ENCODE peak calls at places on chromosomes 13 and 19, in five cellular contexts. K is AG04450, Q is pancreas, T is neural progenitor cell, H is adrenal gland. R is an unnamed sample.

GRCh38 chr19:39156230-39156890 is 30.8 kb downstream of the PAK4 start:
- DNase-seq in Q (peak), K (no peak), H (no peak), T (no peak), R (no peak)

GRCh38 chr13:43298799-43299198 is 275.4 kb downstream of the DNAJC15 start:
- DNase-seq in H (no peak), Q (no peak), K (no peak), T (no peak), R (no peak)

GRCh38 chr19:48540110-48540509 is 11.9 kb upstream of the SULT2B1 start:
- DNase-seq in T (no peak), H (no peak), Q (no peak), K (no peak), R (no peak)

GRCh38 chr13:98797456-98797855 is 45.0 kb upstream of the SLC15A1 start:
- DNase-seq in T (no peak), K (no peak), H (no peak), Q (no peak), R (no peak)

GRCh38 chr13:72782717-72783116 is 784 bp downstream of the PIBF1 start:
- DNase-seq in T (peak), K (no peak), Q (no peak), H (no peak), R (no peak)

GRCh38 chr13:112722433-112723250 is 32.8 kb downstream of the ATP11A start:
- DNase-seq in H (peak), T (no peak), K (peak), Q (peak), R (no peak)

GRCh38 chr19:49890349-49891311 is 6.1 kb downstream of the IL4I1 start:
- DNase-seq in Q (peak), K (no peak), H (peak), T (peak), R (peak)

GRCh38 chr19:38303517-38304351 is at the start of gene C19orf33:
- DNase-seq in K (no peak), T (no peak), H (no peak), Q (no peak), R (no peak)

GRCh38 chr19:41893899-41894298 is 10.9 kb downstream of the ARHGEF1 start:
- DNase-seq in Q (no peak), H (no peak), T (peak), K (no peak), R (no peak)

GRCh38 chr19:20923077-20923871 is at the start of gene ZNF85:
- DNase-seq in Q (peak), K (peak), T (peak), H (peak), R (peak)

GRCh38 chr19:44611812-44612295 is 1.5 kb upstream of the IGSF23 start:
- DNase-seq in K (no peak), T (no peak), H (no peak), Q (no peak), R (no peak)

GRCh38 chr13:29902632-29903305 is 52.4 kb upstream of the UBL3 start:
- DNase-seq in Q (no peak), T (no peak), K (no peak), H (no peak), R (no peak)

GRCh38 chr13:105121221-105121620 is 1414.2 kb downstream of the EFNB2 start:
- DNase-seq in K (no peak), Q (no peak), T (no peak), H (no peak), R (no peak)

GRCh38 chr19:48319647-48320537 is 5.5 kb upstream of the EMP3 start:
- DNase-seq in K (no peak), Q (peak), T (peak), H (peak), R (peak)

GRCh38 chr19:6693681-6694080 is 23.7 kb upstream of the TNFSF14 start:
- DNase-seq in H (no peak), Q (no peak), T (no peak), K (no peak), R (no peak)

GRCh38 chr13:33126909-33127607 is 110.8 kb downstream of the KL start:
- DNase-seq in Q (no peak), H (no peak), T (no peak), K (no peak), R (no peak)

GRCh38 chr19:30877591-30878230 is 471.5 kb downstream of the TSHZ3 start:
- DNase-seq in Q (no peak), H (peak), T (no peak), K (no peak), R (no peak)

GRCh38 chr19:44202470-44202869 is 9.9 kb upstream of the ZNF227 start:
- DNase-seq in H (no peak), Q (no peak), K (no peak), T (no peak), R (no peak)

GRCh38 chr13:111845621-111846351 is 221.2 kb upstream of the SOX1 start:
- DNase-seq in K (no peak), Q (no peak), H (no peak), T (no peak), R (no peak)

GRCh38 chr19:30162718-30163117 is 209.5 kb upstream of the ZNF536 start:
- DNase-seq in K (no peak), Q (no peak), T (no peak), H (no peak), R (no peak)

GRCh38 chr13:25981060-25981459 is 70.8 kb downstream of the SHISA2 start:
- DNase-seq in T (no peak), Q (no peak), K (no peak), H (no peak), R (no peak)

GRCh38 chr19:49809155-49809986 is 3.7 kb downstream of the FUZ start:
- DNase-seq in K (no peak), T (peak), H (peak), Q (peak), R (peak)

GRCh38 chr13:23578411-23579071 is 8.3 kb downstream of the TNFRSF19 start:
- DNase-seq in K (peak), Q (peak), T (peak), H (peak), R (peak)

GRCh38 chr19:13460045-13460444 is 46.2 kb downstream of the CACNA1A start:
- DNase-seq in K (no peak), H (no peak), Q (no peak), T (peak), R (no peak)

GRCh38 chr13:33181264-33181663 is 104.3 kb downstream of the STARD13 start:
- DNase-seq in Q (no peak), K (no peak), T (no peak), H (no peak), R (no peak)

GRCh38 chr13:74191036-74191809 is 57.0 kb upstream of the KLF12 start:
- DNase-seq in H (no peak), K (no peak), Q (no peak), T (peak), R (no peak)

GRCh38 chr13:96816261-96816660 is 178.0 kb downstream of the OXGR1 start:
- DNase-seq in Q (no peak), H (peak), T (no peak), K (no peak), R (no peak)

GRCh38 chr13:75395901-75396300 is 86.1 kb downstream of the TBC1D4 start:
- DNase-seq in T (no peak), Q (no peak), K (no peak), H (no peak), R (no peak)

DNA sequence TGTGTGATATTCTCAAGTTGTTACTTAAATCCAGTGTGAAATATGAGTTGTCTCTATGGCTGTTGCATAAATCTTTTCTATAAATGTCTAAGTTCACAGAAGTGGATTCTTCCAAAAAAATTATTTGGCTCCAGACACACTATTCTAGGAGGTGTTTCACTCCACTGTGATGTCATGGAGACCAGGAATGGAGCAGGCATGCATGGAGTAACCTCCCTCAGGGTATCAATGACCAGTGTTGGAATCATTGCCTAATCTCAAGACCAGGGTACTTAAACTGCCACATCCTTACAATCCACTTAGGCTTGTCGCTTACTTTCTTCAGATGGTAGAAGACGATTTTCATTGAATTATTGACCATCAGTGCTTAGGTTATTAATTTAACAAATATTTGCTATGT is 55.4 kb downstream of the LRRC63 start:
- DNase-seq in H (no peak), K (no peak), T (no peak), Q (no peak), R (no peak)
- TF ChIP-seq CTCF in H (no peak), K (no peak), T (no peak), Q (no peak), R (no peak)

GRCh38 chr19:16605552-16605951 is 22.5 kb downstream of the MED26 start:
- DNase-seq in Q (no peak), H (peak), K (no peak), T (no peak), R (no peak)
- TF ChIP-seq CTCF in Q (no peak), H (peak), K (no peak), T (no peak), R (no peak)

DNA sequence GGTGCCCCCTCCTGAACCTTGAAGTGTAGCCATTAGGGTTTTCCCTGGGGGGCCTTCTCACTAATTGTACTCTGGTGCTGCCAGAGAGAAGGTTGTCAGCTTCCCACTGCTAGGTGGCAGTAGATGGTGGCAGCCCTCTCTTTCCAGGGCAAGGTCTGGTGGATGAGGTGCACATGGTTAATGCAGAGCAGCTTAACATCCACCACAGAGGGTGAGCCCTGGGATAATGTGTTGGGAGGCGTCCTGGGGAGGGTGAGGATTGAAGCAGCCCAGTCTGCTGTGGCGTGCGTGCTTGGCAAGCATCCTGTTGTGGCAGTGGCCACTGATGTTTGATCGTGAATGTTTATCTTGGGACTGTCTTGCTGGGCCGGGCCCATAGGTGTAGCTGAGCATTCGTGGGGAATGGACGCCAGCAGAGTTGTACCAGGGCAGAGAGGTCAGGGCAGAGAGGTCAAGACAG is 5.8 kb downstream of the EGLN2 start:
- DNase-seq in T (no peak), H (no peak), K (no peak), Q (no peak), R (no peak)
- TF ChIP-seq CTCF in T (peak), H (no peak), K (peak), Q (no peak), R (no peak)

DNA sequence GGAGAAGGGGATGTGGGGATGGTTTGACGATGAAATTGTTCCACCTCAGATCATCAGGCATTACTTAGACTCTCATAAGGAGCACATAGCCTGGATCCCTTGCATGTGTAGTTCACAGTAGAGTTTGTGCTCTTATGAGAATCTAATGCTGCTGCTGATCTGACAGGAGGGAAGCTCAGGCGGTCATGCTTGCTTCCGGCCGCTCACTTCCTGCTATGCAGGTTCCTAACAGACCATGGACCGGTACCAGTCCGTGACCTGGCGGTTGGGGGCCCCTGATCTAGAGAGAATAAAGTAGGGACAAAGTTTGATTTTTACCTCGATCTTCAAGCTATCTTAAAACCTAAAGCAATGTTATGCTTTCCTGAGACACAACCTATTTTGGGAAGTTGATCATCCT is 373.8 kb upstream of the ARGLU1 start:
- DNase-seq in T (no peak), K (no peak), H (no peak), Q (no peak), R (no peak)
- TF ChIP-seq CTCF in T (no peak), K (no peak), H (no peak), Q (no peak), R (no peak)

GRCh38 chr19:2269244-2270156 is 12.5 kb downstream of the PEAK3 start:
- DNase-seq in T (peak), H (peak), K (peak), Q (peak), R (peak)
- TF ChIP-seq CTCF in T (no peak), H (no peak), K (peak), Q (no peak), R (no peak)

R was measured in activated B cell treated with CpG ODN at 0.5 μM for 24 hours.